ENCODE peak calls at places on chromosomes 12 and 14, in five cellular contexts. One of them, this sample, is unnamed.

GRCh38 chr14:25041898-25042297 is 8.0 kb downstream of the STXBP6 start:
- DNase-seq in endothelial cell: no peak
- DNase-seq in NCI-H1417: peak; percentile 82
- DNase-seq in activated T-cell treated with anti-CD3 and anti-CD28 coated beads, Interleukin-2, amount 50 U/mL, for 48 hours: no peak
- DNase-seq in tibial nerve: no peak
- DNase-seq in this sample: no peak

GRCh38 chr12:59113831-59114273 is 193.5 kb upstream of the LRIG3 start:
- DNase-seq in NCI-H1417: peak; percentile 80
- DNase-seq in endothelial cell: peak; percentile 83
- DNase-seq in activated T-cell treated with anti-CD3 and anti-CD28 coated beads, Interleukin-2, amount 50 U/mL, for 48 hours: peak; percentile 56
- DNase-seq in tibial nerve: peak; percentile 81
- DNase-seq in this sample: peak; percentile 66

GRCh38 chr14:88995437-88996198 is 171.2 kb downstream of the TTC8 start:
- DNase-seq in endothelial cell: no peak
- DNase-seq in activated T-cell treated with anti-CD3 and anti-CD28 coated beads, Interleukin-2, amount 50 U/mL, for 48 hours: no peak
- DNase-seq in NCI-H1417: no peak
- DNase-seq in tibial nerve: no peak
- DNase-seq in this sample: no peak

GRCh38 chr14:99590746-99591555 is 13.1 kb downstream of the CCDC85C start:
- DNase-seq in endothelial cell: no peak
- DNase-seq in NCI-H1417: no peak
- DNase-seq in tibial nerve: no peak
- DNase-seq in activated T-cell treated with anti-CD3 and anti-CD28 coated beads, Interleukin-2, amount 50 U/mL, for 48 hours: no peak
- DNase-seq in this sample: no peak

GRCh38 chr14:70663707-70664179 is 22.0 kb downstream of the TTC9 start:
- DNase-seq in activated T-cell treated with anti-CD3 and anti-CD28 coated beads, Interleukin-2, amount 50 U/mL, for 48 hours: no peak
- DNase-seq in tibial nerve: no peak
- DNase-seq in NCI-H1417: no peak
- DNase-seq in endothelial cell: no peak
- DNase-seq in this sample: no peak

GRCh38 chr14:76186318-76187027 is 34.8 kb downstream of the GPATCH2L start:
- DNase-seq in NCI-H1417: peak; percentile 51
- DNase-seq in endothelial cell: no peak
- DNase-seq in activated T-cell treated with anti-CD3 and anti-CD28 coated beads, Interleukin-2, amount 50 U/mL, for 48 hours: no peak
- DNase-seq in tibial nerve: no peak
- DNase-seq in this sample: no peak

GRCh38 chr12:60191676-60192359 is 596.0 kb downstream of the SLC16A7 start:
- DNase-seq in endothelial cell: no peak
- DNase-seq in NCI-H1417: no peak
- DNase-seq in tibial nerve: no peak
- DNase-seq in activated T-cell treated with anti-CD3 and anti-CD28 coated beads, Interleukin-2, amount 50 U/mL, for 48 hours: no peak
- DNase-seq in this sample: no peak

GRCh38 chr12:123761841-123762714 is at the start of gene DNAH10:
- DNase-seq in tibial nerve: no peak
- DNase-seq in NCI-H1417: peak; percentile 36
- DNase-seq in endothelial cell: peak; percentile 82
- DNase-seq in activated T-cell treated with anti-CD3 and anti-CD28 coated beads, Interleukin-2, amount 50 U/mL, for 48 hours: peak; percentile 68
- DNase-seq in this sample: peak; percentile 54

GRCh38 chr14:90318016-90318415 is 13.7 kb downstream of the NRDE2 start:
- DNase-seq in tibial nerve: no peak
- DNase-seq in NCI-H1417: no peak
- DNase-seq in activated T-cell treated with anti-CD3 and anti-CD28 coated beads, Interleukin-2, amount 50 U/mL, for 48 hours: no peak
- DNase-seq in endothelial cell: no peak
- DNase-seq in this sample: no peak

GRCh38 chr12:40439771-40440492 is 215.1 kb downstream of the LRRK2 start:
- DNase-seq in NCI-H1417: no peak
- DNase-seq in activated T-cell treated with anti-CD3 and anti-CD28 coated beads, Interleukin-2, amount 50 U/mL, for 48 hours: no peak
- DNase-seq in tibial nerve: no peak
- DNase-seq in endothelial cell: no peak
- DNase-seq in this sample: no peak

GRCh38 chr14:61611880-61612630 is 83.3 kb upstream of the HIF1A start:
- DNase-seq in endothelial cell: no peak
- DNase-seq in activated T-cell treated with anti-CD3 and anti-CD28 coated beads, Interleukin-2, amount 50 U/mL, for 48 hours: no peak
- DNase-seq in tibial nerve: no peak
- DNase-seq in NCI-H1417: peak; percentile 27
- DNase-seq in this sample: no peak

GRCh38 chr14:76138758-76139723 is 12.7 kb upstream of the GPATCH2L start:
- DNase-seq in NCI-H1417: no peak
- DNase-seq in activated T-cell treated with anti-CD3 and anti-CD28 coated beads, Interleukin-2, amount 50 U/mL, for 48 hours: no peak
- DNase-seq in endothelial cell: peak; percentile 41
- DNase-seq in tibial nerve: no peak
- DNase-seq in this sample: peak; percentile 87

GRCh38 chr12:105280966-105281693 is 45.2 kb upstream of the APPL2 start:
- DNase-seq in activated T-cell treated with anti-CD3 and anti-CD28 coated beads, Interleukin-2, amount 50 U/mL, for 48 hours: no peak
- DNase-seq in endothelial cell: no peak
- DNase-seq in tibial nerve: no peak
- DNase-seq in NCI-H1417: no peak
- DNase-seq in this sample: no peak

GRCh38 chr14:106586098-106586704 is 1059.8 kb downstream of the TMEM121 start:
- DNase-seq in endothelial cell: no peak
- DNase-seq in activated T-cell treated with anti-CD3 and anti-CD28 coated beads, Interleukin-2, amount 50 U/mL, for 48 hours: peak; percentile 84
- DNase-seq in tibial nerve: peak; percentile 7
- DNase-seq in NCI-H1417: peak; percentile 80
- DNase-seq in this sample: peak; percentile 44

GRCh38 chr12:6554990-6555691 is 701 bp downstream of the IFFO1 start:
- DNase-seq in activated T-cell treated with anti-CD3 and anti-CD28 coated beads, Interleukin-2, amount 50 U/mL, for 48 hours: peak; percentile 40
- DNase-seq in tibial nerve: no peak
- DNase-seq in endothelial cell: no peak
- DNase-seq in NCI-H1417: no peak
- DNase-seq in this sample: no peak